ENCODE peak calls at places on chromosomes 6 and 20, in four cellular contexts. B is astrocyte of the spinal cord, P is pancreas, K is lung. U is an unnamed sample.

GRCh38 chr6:41306187-41306854 is 19.8 kb upstream of the TREM1 start:
- DNase-seq in B (peak), P (no peak), K (peak), U (no peak)

GRCh38 chr6:83221302-83221701 is 28.1 kb downstream of the RWDD2A start:
- DNase-seq in B (no peak), P (no peak), K (no peak), U (no peak)

GRCh38 chr6:163828038-163828790 is 413.7 kb downstream of the QKI start:
- DNase-seq in B (no peak), P (no peak), K (no peak), U (no peak)

GRCh38 chr20:50398471-50399002 is 111.6 kb upstream of the PTPN1 start:
- DNase-seq in B (no peak), P (no peak), K (no peak), U (no peak)

GRCh38 chr6:12136905-12137304 is 124.8 kb downstream of the HIVEP1 start:
- DNase-seq in B (peak), P (no peak), K (no peak), U (peak)

GRCh38 chr6:112683106-112683505 is 336.0 kb downstream of the RFPL4B start:
- DNase-seq in B (no peak), P (no peak), K (no peak), U (no peak)

GRCh38 chr6:108969776-108970175 is 121.6 kb downstream of the ARMC2 start:
- DNase-seq in B (no peak), P (no peak), K (no peak), U (no peak)

GRCh38 chr20:35699127-35699913 is at the start of the genes NFS1 and ROMO1:
- DNase-seq in B (peak), P (peak), K (peak), U (peak)

GRCh38 chr6:30779850-30780641 is 35.7 kb upstream of the IER3 start:
- DNase-seq in B (no peak), P (no peak), K (no peak), U (no peak)

GRCh38 chr6:101747711-101748110 is 354.2 kb downstream of the GRIK2 start:
- DNase-seq in B (no peak), P (no peak), K (no peak), U (no peak)

GRCh38 chr20:23072892-23073586 is 13.1 kb downstream of the CD93 start:
- DNase-seq in B (peak), P (no peak), K (no peak), U (no peak)

GRCh38 chr6:1110164-1110563 is 201.7 kb upstream of the FOXQ1 start:
- DNase-seq in B (no peak), P (no peak), K (no peak), U (peak)

GRCh38 chr20:57802877-57803717 is 93.3 kb upstream of the PMEPA1 start:
- DNase-seq in B (no peak), P (no peak), K (no peak), U (no peak)

GRCh38 chr6:148580442-148580841 is 166.4 kb upstream of the UST start:
- DNase-seq in B (no peak), P (no peak), K (no peak), U (peak)

GRCh38 chr6:147192278-147192911 is 11.8 kb upstream of the STXBP5 start:
- DNase-seq in B (no peak), P (no peak), K (no peak), U (no peak)

GRCh38 chr6:7035837-7036249 is 71.9 kb upstream of the RREB1 start:
- DNase-seq in B (no peak), P (no peak), K (no peak), U (no peak)

GRCh38 chr6:150690681-150691080 is 91.0 kb downstream of the PLEKHG1 start:
- DNase-seq in B (no peak), P (no peak), K (no peak), U (no peak)

GRCh38 chr6:137958809-137959565 is 91.9 kb downstream of the TNFAIP3 start:
- DNase-seq in B (no peak), P (no peak), K (no peak), U (no peak)

GRCh38 chr20:5569021-5569420 is 181.2 kb upstream of the SHLD1 start:
- DNase-seq in B (peak), P (no peak), K (no peak), U (peak)

GRCh38 chr6:31037692-31038091 is 27.4 kb downstream of the MUC22 start:
- DNase-seq in B (peak), P (no peak), K (no peak), U (peak)

GRCh38 chr6:2674857-2675256 is 75.9 kb downstream of the MYLK4 start:
- DNase-seq in B (no peak), P (no peak), K (no peak), U (no peak)

GRCh38 chr6:122610690-122611455 is 668 bp downstream of the PKIB start:
- DNase-seq in B (peak), P (peak), K (peak), U (no peak)

GRCh38 chr6:37236921-37237320 is 20.7 kb upstream of the TBC1D22B start:
- DNase-seq in B (peak), P (no peak), K (no peak), U (peak)

GRCh38 chr20:59825944-59826759 is 107.3 kb downstream of the SYCP2 start:
- DNase-seq in B (no peak), P (peak), K (peak), U (no peak)

GRCh38 chr6:151325075-151326050 is 66.0 kb downstream of the ZBTB2 start:
- DNase-seq in B (peak), P (peak), K (peak), U (peak)

GRCh38 chr20:37524221-37524700 is 3.2 kb downstream of the NNAT start:
- DNase-seq in B (no peak), P (no peak), K (no peak), U (no peak)

GRCh38 chr6:75280131-75280855 is 4.3 kb downstream of the TMEM30A start:
- DNase-seq in B (no peak), P (no peak), K (no peak), U (no peak)

GRCh38 chr20:10919549-10920140 is 245.8 kb upstream of the JAG1 start:
- DNase-seq in B (peak), P (no peak), K (no peak), U (peak)

GRCh38 chr20:53298900-53299299 is 294.7 kb downstream of the ZNF217 start:
- DNase-seq in B (no peak), P (no peak), K (no peak), U (no peak)

GRCh38 chr6:89146748-89147715 is 1.2 kb downstream of the PM20D2 start:
- DNase-seq in B (peak), P (no peak), K (no peak), U (peak)

GRCh38 chr6:125858427-125859320 is 67.9 kb downstream of the NCOA7 start:
- DNase-seq in B (peak), P (peak), K (peak), U (peak)

GRCh38 chr20:46923550-46923949 is 28.9 kb downstream of the EYA2 start:
- DNase-seq in B (no peak), P (no peak), K (no peak), U (no peak)

GRCh38 chr6:81876977-81877376 is 124.5 kb upstream of the TENT5A start:
- DNase-seq in B (no peak), P (no peak), K (no peak), U (no peak)

GRCh38 chr6:37809144-37809543 is 10.4 kb upstream of the ZFAND3 start:
- DNase-seq in B (peak), P (no peak), K (no peak), U (no peak)

GRCh38 chr6:164927288-164928040 is 381.9 kb downstream of the C6orf118 start:
- DNase-seq in B (peak), P (peak), K (peak), U (peak)

GRCh38 chr6:104483225-104483834 is 376.4 kb downstream of the HACE1 start:
- DNase-seq in B (peak), P (no peak), K (no peak), U (no peak)

GRCh38 chr6:89299451-89299850 is 15.6 kb downstream of the GABRR2 start:
- DNase-seq in B (no peak), P (no peak), K (no peak), U (no peak)

GRCh38 chr6:112232845-112233256 is 21.5 kb downstream of the LAMA4 start:
- DNase-seq in B (peak), P (no peak), K (no peak), U (peak)

GRCh38 chr6:30555428-30556005 is 772 bp downstream of the GNL1 start:
- DNase-seq in B (peak), P (peak), K (peak), U (peak)

DNA sequence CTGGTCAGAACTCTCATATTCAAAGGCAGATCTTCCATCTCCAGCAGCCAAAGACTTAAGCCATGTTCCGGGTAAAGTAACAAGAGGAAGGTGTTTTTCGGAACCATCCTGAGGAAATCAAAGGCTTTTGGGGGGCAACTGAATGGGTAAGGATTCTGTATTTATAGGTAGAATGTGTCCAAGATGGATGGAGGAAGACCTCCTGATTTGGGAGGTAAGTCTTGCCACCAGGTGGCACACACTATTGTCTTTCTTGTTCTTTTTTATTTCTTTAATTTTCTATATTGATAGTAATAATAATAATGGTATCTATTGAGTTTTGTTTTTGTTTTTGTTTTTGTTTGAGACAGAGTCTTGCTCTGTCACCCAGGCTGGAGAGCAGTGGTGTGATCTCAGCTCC is 53.0 kb upstream of the UBR2 start:
- DNase-seq in B (no peak), P (no peak), K (no peak), U (no peak)
- TF ChIP-seq CTCF in B (no peak), P (no peak), K (no peak), U (peak)

GRCh38 chr6:139124887-139125672 is 9.8 kb upstream of the HECA start:
- DNase-seq in B (peak), P (no peak), K (peak), U (peak)
- TF ChIP-seq CTCF in B (peak), P (no peak), K (peak), U (peak)

DNA sequence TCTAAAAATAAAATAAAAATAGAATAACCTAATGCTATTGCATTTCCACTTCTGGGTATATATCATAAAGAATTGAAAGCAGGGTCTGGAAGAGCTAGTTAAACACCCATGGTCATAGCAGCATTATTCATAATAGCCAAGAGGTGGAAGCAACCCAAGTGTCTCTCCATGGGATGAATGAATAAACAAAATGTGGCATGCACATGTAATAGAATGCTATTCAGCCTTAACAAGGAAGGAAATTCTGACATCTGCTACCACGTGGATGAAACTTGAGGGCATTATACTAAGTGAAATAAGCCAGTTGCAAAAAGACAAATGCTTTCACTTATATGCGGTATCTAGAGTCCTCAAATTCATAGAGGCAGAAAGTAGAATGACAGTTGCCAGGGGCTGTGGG is 130.8 kb downstream of the TIAM2 start:
- DNase-seq in B (peak), P (no peak), K (no peak), U (peak)
- TF ChIP-seq CTCF in B (no peak), P (no peak), K (no peak), U (peak)

GRCh38 chr20:32945710-32946221 is 58.5 kb downstream of the SUN5 start:
- DNase-seq in B (peak), P (no peak), K (no peak), U (peak)
- TF ChIP-seq CTCF in B (peak), P (no peak), K (no peak), U (peak)

GRCh38 chr6:22544469-22544868 is 24.9 kb upstream of the HDGFL1 start:
- DNase-seq in B (no peak), P (no peak), K (no peak), U (no peak)
- TF ChIP-seq CTCF in B (no peak), P (no peak), K (no peak), U (no peak)

DNA sequence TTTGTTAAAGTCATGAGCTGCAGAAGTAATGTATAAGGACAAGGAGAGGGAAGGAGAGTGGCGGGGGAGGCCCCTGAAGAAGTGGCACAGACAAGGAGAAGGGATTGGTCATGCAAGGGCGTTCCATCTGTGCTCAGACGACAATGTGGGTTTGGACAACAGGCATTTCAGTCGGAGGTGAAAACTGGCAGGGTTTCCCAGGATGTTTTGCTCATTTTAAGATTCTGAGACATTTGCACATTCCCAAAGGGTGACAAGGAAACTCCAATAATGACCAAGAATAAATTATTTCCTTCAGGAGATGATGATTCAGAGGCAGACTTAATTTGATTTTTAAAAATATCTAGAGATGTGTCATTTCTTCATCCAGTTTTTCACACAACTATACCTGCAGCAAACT is 181.8 kb downstream of the HIVEP2 start:
- DNase-seq in B (peak), P (no peak), K (no peak), U (peak)
- TF ChIP-seq CTCF in B (no peak), P (no peak), K (no peak), U (no peak)

GRCh38 chr20:3819413-3820047 is 817 bp upstream of the AP5S1 start:
- DNase-seq in B (no peak), P (no peak), K (no peak), U (no peak)

GRCh38 chr20:3820048-3820900 is at the start of gene AP5S1:
- DNase-seq in B (peak), P (peak), K (peak), U (peak)

GRCh38 chr20:3815703-3816315 is 4.5 kb upstream of the AP5S1 start:
- DNase-seq in B (no peak), P (no peak), K (no peak), U (no peak)

GRCh38 chr20:3820901-3821727 is 767 bp downstream of the AP5S1 start:
- DNase-seq in B (no peak), P (no peak), K (no peak), U (no peak)

GRCh38 chr20:3818155-3819151 is 1.9 kb upstream of the AP5S1 start:
- DNase-seq in B (peak), P (peak), K (peak), U (peak)
- TF ChIP-seq CTCF in B (peak), P (peak), K (no peak), U (peak)

GRCh38 chr20:43655937-43656336 is 11.0 kb upstream of the MYBL2 start:
- DNase-seq in B (no peak), P (no peak), K (no peak), U (no peak)
- TF ChIP-seq CTCF in B (no peak), P (no peak), K (no peak), U (no peak)

GRCh38 chr20:32288225-32288849 is 10.9 kb downstream of the KIF3B start:
- DNase-seq in B (no peak), P (no peak), K (no peak), U (no peak)
- TF ChIP-seq CTCF in B (no peak), P (no peak), K (no peak), U (no peak)